ENCODE peak calls at places on chromosomes 4 and X, in six cellular contexts. E is cardiac muscle cell, W is fibroblast of the aortic adventitia, N is lower lobe of right lung, L is GM10248, G is mucosa of descending colon. D is an unnamed sample.

GRCh38 chrX:71871367-71871766 is 39.3 kb upstream of the NHSL2 start:
- DNase-seq in G (no peak), W (peak), E (no peak), N (no peak), L (no peak), D (no peak)

GRCh38 chr4:140367738-140368137 is 5.7 kb upstream of the SCOC start:
- DNase-seq in G (no peak), E (no peak), L (no peak), N (no peak), W (peak), D (no peak)

GRCh38 chrX:154724999-154725756 is 25.7 kb downstream of the GAB3 start:
- DNase-seq in L (no peak), E (no peak), W (no peak), G (no peak), N (no peak), D (no peak)

GRCh38 chrX:80648023-80648422 is 161.7 kb downstream of the BRWD3 start:
- DNase-seq in G (no peak), L (no peak), N (no peak), W (peak), E (peak), D (no peak)

GRCh38 chrX:8811611-8812010 is 10.4 kb upstream of the FAM9A start:
- DNase-seq in E (no peak), W (no peak), G (no peak), L (no peak), N (no peak), D (no peak)

GRCh38 chr4:158302076-158302866 is 92.0 kb downstream of the TMEM144 start:
- DNase-seq in E (no peak), N (no peak), G (no peak), W (peak), L (no peak), D (no peak)

GRCh38 chrX:10115082-10115481 is 41.7 kb upstream of the CLCN4 start:
- DNase-seq in N (no peak), G (no peak), L (no peak), E (no peak), W (no peak), D (no peak)

GRCh38 chr4:185384877-185385465 is 10.8 kb downstream of the LRP2BP start:
- DNase-seq in N (no peak), L (no peak), E (no peak), G (no peak), W (peak), D (no peak)

GRCh38 chr4:149531861-149532260 is 283.8 kb downstream of the IQCM start:
- DNase-seq in L (no peak), N (no peak), G (no peak), W (peak), E (no peak), D (no peak)

GRCh38 chr4:1399508-1400190 is 6.6 kb downstream of the NKX1-1 start:
- DNase-seq in N (peak), G (peak), L (no peak), E (no peak), W (no peak), D (peak)

GRCh38 chrX:15619053-15619772 is 18.5 kb upstream of the ACE2 start:
- DNase-seq in G (no peak), W (peak), E (no peak), N (no peak), L (no peak), D (no peak)

GRCh38 chr4:150253416-150253815 is 175.2 kb downstream of the DCLK2 start:
- DNase-seq in W (no peak), E (no peak), G (no peak), L (no peak), N (no peak), D (no peak)

GRCh38 chr4:153038493-153039311 is 102.6 kb downstream of the FHDC1 start:
- DNase-seq in N (no peak), E (no peak), L (no peak), G (no peak), W (no peak), D (no peak)

GRCh38 chrX:39532761-39533160 is 565.0 kb downstream of the BCOR start:
- DNase-seq in W (no peak), G (no peak), N (no peak), E (no peak), L (no peak), D (no peak)

GRCh38 chrX:11908371-11908770 is 150.3 kb downstream of the MSL3 start:
- DNase-seq in G (no peak), N (no peak), W (peak), E (peak), L (peak), D (no peak)

GRCh38 chr4:10182446-10183424 is 66.1 kb upstream of the WDR1 start:
- DNase-seq in L (no peak), G (no peak), W (no peak), N (no peak), E (no peak), D (no peak)

GRCh38 chr4:38860788-38861424 is 4.3 kb upstream of the TLR6 start:
- DNase-seq in G (no peak), W (peak), N (peak), L (peak), E (peak), D (no peak)

GRCh38 chr4:99947608-99948007 is 1.2 kb upstream of the DNAJB14 start:
- DNase-seq in N (no peak), L (no peak), W (no peak), E (no peak), G (no peak), D (no peak)

GRCh38 chr4:99943904-99944437 is 2.4 kb downstream of the DNAJB14 start:
- DNase-seq in W (no peak), E (no peak), N (no peak), L (no peak), G (no peak), D (no peak)

GRCh38 chr4:99947190-99947578 is 766 bp upstream of the DNAJB14 start:
- DNase-seq in W (peak), L (no peak), G (no peak), E (peak), N (no peak), D (no peak)

GRCh38 chr4:99946346-99947189 is at the start of gene DNAJB14:
- DNase-seq in G (peak), N (peak), L (peak), E (peak), W (peak), D (peak)

GRCh38 chr4:99945718-99946345 is 586 bp downstream of the DNAJB14 start:
- DNase-seq in W (no peak), G (no peak), L (peak), E (peak), N (no peak), D (peak)
- TF ChIP-seq CTCF in W (peak), G (no peak), L (no peak), E (no peak), N (no peak), D (no peak)

GRCh38 chr4:76251448-76252270 is at the start of gene FAM47E:
- DNase-seq in L (peak), N (peak), E (peak), G (peak), W (no peak), D (peak)
- TF ChIP-seq CTCF in L (peak), N (peak), E (peak), G (no peak), W (peak), D (no peak)

DNA sequence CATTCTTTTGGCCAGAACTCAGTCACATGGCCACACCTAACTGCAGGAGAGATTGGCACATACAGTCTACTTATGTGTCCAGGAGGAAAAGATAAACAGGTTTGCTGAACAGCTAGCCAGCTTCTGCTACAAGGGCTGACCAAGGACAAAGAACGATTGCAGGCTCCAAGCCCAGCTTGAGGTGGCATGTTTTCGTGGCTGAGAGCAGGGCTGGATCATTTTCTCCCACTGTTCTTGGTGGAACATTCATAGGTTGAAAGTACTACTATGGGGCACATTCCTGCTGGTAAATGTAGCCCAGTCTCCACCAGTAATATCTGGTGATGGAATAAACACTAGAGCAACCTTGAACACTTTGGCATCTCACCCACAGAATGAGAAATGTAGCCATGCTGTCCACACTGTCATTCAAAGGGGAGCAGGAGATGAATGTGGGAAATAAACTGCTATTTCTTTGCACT is 28.3 kb downstream of the NHS start:
- DNase-seq in N (no peak), L (no peak), G (no peak), E (no peak), W (no peak), D (no peak)
- TF ChIP-seq CTCF in N (no peak), L (no peak), G (no peak), E (no peak), W (no peak), D (no peak)

GRCh38 chrX:107646736-107647135 is 18.4 kb downstream of the PRPS1 start:
- DNase-seq in G (no peak), W (no peak), L (no peak), E (no peak), N (no peak), D (no peak)
- TF ChIP-seq CTCF in G (no peak), W (no peak), L (no peak), E (no peak), N (no peak), D (no peak)

DNA sequence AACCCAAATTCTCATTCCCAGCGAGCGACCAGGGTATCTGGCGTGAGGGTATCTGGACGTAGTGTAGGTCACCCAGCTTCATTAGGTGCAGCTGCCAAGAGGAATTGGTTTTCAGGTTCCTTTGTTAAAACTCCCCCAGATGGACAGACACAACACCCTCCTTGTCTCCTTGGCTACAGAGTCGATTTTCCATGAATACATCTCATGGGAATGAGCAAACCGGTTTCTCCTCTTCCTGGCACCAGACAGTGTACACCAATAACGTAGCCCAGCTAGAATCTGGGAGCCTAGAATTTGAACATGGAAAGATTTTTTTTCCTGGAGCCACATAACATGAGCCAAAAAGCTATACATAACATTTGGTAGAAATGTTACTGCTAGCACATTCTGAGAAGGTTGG is 63.0 kb upstream of the SLC34A2 start:
- DNase-seq in G (no peak), W (no peak), N (no peak), E (no peak), L (no peak), D (no peak)
- TF ChIP-seq CTCF in G (no peak), W (no peak), N (no peak), E (no peak), L (no peak), D (no peak)

D was measured in sigmoid colon.